ENCODE peak calls at places on chromosomes 1 and 21, in ten cellular contexts. W, R, S, T, X, E, M, L, N and H are unnamed samples.

GRCh38 chr1:36161656-36162531 is 5.9 kb downstream of the MAP7D1 start:
- DNase-seq in R (peak), L (peak), T (peak), X (no peak), W (no peak), N (no peak), E (no peak), M (no peak), S (peak), H (peak)

GRCh38 chr1:26190373-26190987 is at the start of gene CATSPER4:
- DNase-seq in L (peak), S (no peak), T (peak), X (no peak), E (no peak), M (no peak), N (peak), W (peak), R (no peak), H (no peak)

GRCh38 chr21:24076179-24076578 is 1531.1 kb downstream of the MRPL39 start:
- DNase-seq in T (no peak), S (no peak), M (no peak), E (no peak), N (no peak), X (no peak), L (no peak), W (no peak), R (no peak), H (no peak)

GRCh38 chr1:51240096-51240495 is 4.0 kb downstream of the RNF11 start:
- DNase-seq in X (no peak), M (no peak), L (no peak), S (no peak), E (no peak), W (no peak), T (no peak), R (no peak), N (no peak), H (no peak)

GRCh38 chr1:60596791-60597748 is 485.3 kb upstream of the NFIA start:
- DNase-seq in T (peak), L (no peak), E (no peak), X (no peak), S (no peak), N (no peak), R (no peak), M (no peak), W (no peak), H (no peak)

GRCh38 chr1:26164036-26164927 is 4.5 kb downstream of the C1orf232 start:
- DNase-seq in M (peak), S (peak), W (peak), L (no peak), T (peak), E (peak), X (no peak), N (peak), R (peak), H (peak)

GRCh38 chr1:43065191-43065590 is 106.5 kb upstream of the SLC2A1 start:
- DNase-seq in E (no peak), M (no peak), T (no peak), L (no peak), R (no peak), X (no peak), S (no peak), W (no peak), N (no peak), H (no peak)

GRCh38 chr1:203592728-203593127 is 33.9 kb upstream of the ATP2B4 start:
- DNase-seq in R (no peak), T (peak), X (no peak), W (no peak), S (no peak), M (no peak), N (no peak), L (no peak), E (no peak), H (no peak)

GRCh38 chr1:246689409-246689997 is 34.7 kb upstream of the SCCPDH start:
- DNase-seq in W (peak), R (peak), L (peak), N (peak), E (peak), M (peak), X (peak), S (no peak), T (peak), H (peak)

GRCh38 chr1:167137285-167138192 is 43.7 kb downstream of the STYXL2 start:
- DNase-seq in L (no peak), N (no peak), X (peak), W (no peak), R (no peak), E (no peak), S (no peak), T (no peak), M (no peak), H (no peak)

GRCh38 chr1:147562819-147563218 is 21.5 kb downstream of the BCL9 start:
- DNase-seq in W (no peak), M (no peak), E (no peak), L (no peak), N (no peak), T (no peak), X (no peak), R (no peak), S (no peak), H (no peak)

GRCh38 chr1:199272690-199273089 is 633.9 kb downstream of the PTPRC start:
- DNase-seq in S (no peak), W (no peak), E (no peak), L (peak), N (peak), R (no peak), M (no peak), T (peak), X (no peak), H (peak)